ENCODE peak calls at places on chromosome 11, in five cellular contexts. Y, V, C, Q and L are unnamed samples.

GRCh38 chr11:108715239-108715638 is 50.4 kb downstream of the DDX10 start:
- DNase-seq in V (no peak), C (no peak), Y (no peak), Q (no peak), L (no peak)

GRCh38 chr11:124897681-124898680 is at the start of gene ROBO4:
- DNase-seq in Q (no peak), Y (no peak), C (peak), V (peak), L (no peak)

GRCh38 chr11:8296872-8297271 is 33.2 kb upstream of the LMO1 start:
- DNase-seq in V (no peak), Q (no peak), C (no peak), Y (no peak), L (no peak)

GRCh38 chr11:119223856-119224255 is 17.7 kb downstream of the CBL start:
- DNase-seq in Q (no peak), V (no peak), C (peak), Y (no peak), L (no peak)

GRCh38 chr11:115504279-115505158 is at the start of gene CADM1:
- DNase-seq in Q (peak), Y (peak), C (peak), V (peak), L (peak)

GRCh38 chr11:102617491-102618026 is 7.6 kb downstream of the MMP20 start:
- DNase-seq in C (no peak), V (no peak), Y (no peak), Q (no peak), L (no peak)

GRCh38 chr11:3021125-3021524 is 29.0 kb upstream of the NAP1L4 start:
- DNase-seq in V (peak), Y (no peak), C (peak), Q (no peak), L (peak)

GRCh38 chr11:110207089-110207488 is 89.3 kb downstream of the RDX start:
- DNase-seq in Y (no peak), Q (no peak), C (no peak), V (no peak), L (no peak)

GRCh38 chr11:12556788-12557384 is 117.3 kb upstream of the TEAD1 start:
- DNase-seq in C (peak), Q (peak), V (peak), Y (no peak), L (no peak)

GRCh38 chr11:57637626-57638004 is 12.1 kb downstream of the YPEL4 start:
- DNase-seq in Y (no peak), Q (no peak), C (no peak), V (no peak), L (no peak)

GRCh38 chr11:69371731-69372588 is 78.0 kb downstream of the MYEOV start:
- DNase-seq in C (no peak), V (no peak), Y (peak), Q (no peak), L (no peak)

GRCh38 chr11:23540101-23540561 is 679.9 kb upstream of the CCDC179 start:
- DNase-seq in Q (peak), V (peak), C (peak), Y (no peak), L (no peak)

GRCh38 chr11:74849525-74850391 is 99.1 kb downstream of the XRRA1 start:
- DNase-seq in Y (no peak), Q (peak), V (peak), C (peak), L (no peak)

GRCh38 chr11:78313898-78314297 is 103.7 kb downstream of the GAB2 start:
- DNase-seq in V (no peak), Y (no peak), C (no peak), Q (no peak), L (no peak)

GRCh38 chr11:73961321-73961720 is 10.5 kb downstream of the DNAJB13 start:
- DNase-seq in Y (no peak), C (no peak), V (no peak), Q (no peak), L (no peak)

GRCh38 chr11:108985611-108986279 is 320.9 kb downstream of the DDX10 start:
- DNase-seq in C (peak), Q (no peak), Y (no peak), V (peak), L (no peak)

GRCh38 chr11:82527185-82527584 is 206.5 kb downstream of the FAM181B start:
- DNase-seq in Q (no peak), Y (no peak), C (no peak), V (no peak), L (no peak)

GRCh38 chr11:74169736-74170458 is 905 bp downstream of the C2CD3 start:
- DNase-seq in Q (no peak), C (no peak), V (no peak), Y (no peak), L (no peak)

GRCh38 chr11:95363710-95364109 is 132.7 kb upstream of the SESN3 start:
- DNase-seq in C (no peak), V (no peak), Q (no peak), Y (no peak), L (no peak)

GRCh38 chr11:101582242-101583052 is 1.4 kb downstream of the TRPC6 start:
- DNase-seq in V (no peak), C (peak), Y (no peak), Q (no peak), L (no peak)

GRCh38 chr11:46889689-46890475 is 28.5 kb downstream of the LRP4 start:
- DNase-seq in Y (peak), Q (peak), C (peak), V (peak), L (peak)

GRCh38 chr11:96869207-96869606 is 479.4 kb downstream of the JRKL start:
- DNase-seq in V (peak), C (peak), Q (no peak), Y (no peak), L (no peak)

GRCh38 chr11:40567392-40567791 is 892.1 kb downstream of the LRRC4C start:
- DNase-seq in V (no peak), Q (no peak), Y (no peak), C (no peak), L (no peak)

GRCh38 chr11:64060861-64061444 is 25.2 kb downstream of the FLRT1 start:
- DNase-seq in C (peak), Q (no peak), V (peak), Y (peak), L (peak)

GRCh38 chr11:10982695-10983492 is 125.0 kb upstream of the ZBED5 start:
- DNase-seq in V (peak), Y (no peak), C (no peak), Q (no peak), L (no peak)

GRCh38 chr11:49995559-49995958 is 13.2 kb upstream of the OR4C12 start:
- DNase-seq in Q (no peak), V (peak), Y (no peak), C (peak), L (no peak)

GRCh38 chr11:75780888-75781287 is 12.3 kb downstream of the DGAT2 start:
- DNase-seq in C (no peak), V (no peak), Y (no peak), Q (no peak), L (no peak)

DNA sequence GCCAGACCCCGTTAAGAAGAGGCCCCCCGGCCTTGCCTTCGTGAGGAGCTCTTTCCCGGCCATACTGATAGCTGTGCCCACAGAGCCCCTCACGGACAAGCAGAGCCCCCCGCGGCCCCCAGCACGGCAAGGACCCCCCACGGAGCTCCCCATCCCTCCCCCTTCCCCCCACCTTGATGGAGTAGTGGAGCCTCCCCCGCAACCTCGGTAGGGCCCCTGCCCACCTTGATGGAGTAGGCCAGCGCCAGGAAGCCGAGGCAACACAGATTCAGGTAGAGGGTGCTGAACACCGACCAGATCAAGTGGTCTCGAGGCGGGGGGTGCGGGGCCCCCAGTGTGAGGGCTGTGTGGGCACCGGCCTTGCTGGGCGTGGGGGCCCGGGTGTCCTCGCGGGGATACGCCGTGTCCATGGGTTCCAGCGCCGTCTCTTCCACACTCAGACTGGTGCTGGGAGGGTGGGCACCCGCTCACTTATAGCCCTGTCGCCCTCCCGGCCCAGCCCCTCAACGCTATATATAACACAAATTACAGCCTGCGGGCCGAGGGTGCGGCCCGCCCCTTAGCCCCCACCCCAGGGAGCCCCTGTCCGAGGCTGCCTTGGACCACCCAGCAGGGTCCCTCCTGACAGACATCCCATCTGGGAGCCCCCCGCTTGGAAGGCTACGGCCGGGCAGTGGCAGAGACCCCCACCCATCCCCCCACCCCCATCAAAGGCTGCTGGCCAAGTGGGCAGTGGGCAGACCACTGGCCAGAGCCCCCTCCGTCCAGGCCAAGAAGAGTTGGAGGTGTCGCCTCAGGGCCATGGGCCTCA is at the start of gene IFITM5:
- DNase-seq in V (no peak), C (no peak), Y (no peak), Q (no peak), L (no peak)
- H3K4me3 ChIP-seq in V (no peak), C (no peak), Y (no peak), Q (no peak), L (no peak)

DNA sequence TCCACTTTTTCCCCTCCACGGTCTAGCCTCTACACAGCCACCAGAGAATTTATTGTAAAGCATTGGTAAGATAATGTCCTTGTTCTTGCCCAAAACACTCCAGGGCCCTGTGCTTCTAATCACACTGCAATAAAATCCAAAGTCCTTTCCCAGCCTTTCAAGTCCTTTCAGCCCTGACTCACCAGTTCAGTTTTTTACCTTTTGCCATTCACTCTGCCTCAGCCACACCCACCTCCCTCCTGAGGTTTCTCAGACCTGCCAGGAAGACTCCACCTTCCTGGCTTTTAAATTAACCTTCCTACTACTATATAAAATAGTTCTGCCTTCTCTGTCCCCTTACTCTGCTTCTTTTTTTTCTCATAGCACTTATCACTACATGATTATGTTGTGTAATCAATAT is 91.0 kb upstream of the ARHGAP32 start:
- DNase-seq in Q (no peak), Y (no peak), C (no peak), V (no peak), L (no peak)
- H3K4me3 ChIP-seq in Q (no peak), Y (peak), C (no peak), V (no peak), L (no peak)

GRCh38 chr11:66317322-66317765 is 500 bp upstream of the CD248 start:
- DNase-seq in V (peak), Q (no peak), Y (peak), C (peak), L (no peak)
- H3K4me3 ChIP-seq in V (peak), Q (no peak), Y (no peak), C (no peak), L (no peak)

GRCh38 chr11:132358573-132358953 is 988.1 kb downstream of the NTM start:
- DNase-seq in V (no peak), Q (no peak), C (no peak), Y (no peak), L (no peak)
- H3K4me3 ChIP-seq in V (no peak), Q (no peak), C (no peak), Y (no peak), L (no peak)

GRCh38 chr11:31139479-31139878 is 230.1 kb downstream of the DCDC1 start:
- DNase-seq in Y (no peak), C (no peak), Q (peak), V (no peak), L (no peak)

DNA sequence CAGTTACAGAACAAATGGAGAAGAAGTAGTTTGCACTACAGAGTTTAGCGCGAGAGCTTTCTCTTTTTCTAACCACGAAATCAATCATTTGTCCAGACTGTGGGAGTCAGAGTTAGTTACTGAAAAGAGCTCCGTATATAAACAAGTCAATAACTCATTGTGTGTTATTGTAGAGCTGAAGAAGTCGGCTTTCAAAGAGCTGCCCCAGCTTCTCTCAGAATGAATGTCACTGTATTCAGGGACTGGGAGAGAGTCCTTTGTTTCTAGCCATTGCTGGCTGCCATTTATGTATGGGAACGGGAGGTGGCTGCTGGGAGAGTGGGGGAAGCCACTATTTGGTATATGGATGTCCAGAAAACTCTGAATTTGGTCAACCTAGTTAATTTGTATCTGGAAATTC is 227.7 kb downstream of the DCDC1 start:
- DNase-seq in V (no peak), Y (no peak), Q (no peak), C (peak), L (no peak)
- H3K4me3 ChIP-seq in V (no peak), Y (no peak), Q (no peak), C (no peak), L (no peak)

GRCh38 chr11:44950036-44950624 is 553 bp downstream of the TP53I11 start:
- DNase-seq in V (no peak), C (no peak), Y (peak), Q (no peak), L (no peak)
- H3K4me3 ChIP-seq in V (peak), C (peak), Y (peak), Q (peak), L (peak)

DNA sequence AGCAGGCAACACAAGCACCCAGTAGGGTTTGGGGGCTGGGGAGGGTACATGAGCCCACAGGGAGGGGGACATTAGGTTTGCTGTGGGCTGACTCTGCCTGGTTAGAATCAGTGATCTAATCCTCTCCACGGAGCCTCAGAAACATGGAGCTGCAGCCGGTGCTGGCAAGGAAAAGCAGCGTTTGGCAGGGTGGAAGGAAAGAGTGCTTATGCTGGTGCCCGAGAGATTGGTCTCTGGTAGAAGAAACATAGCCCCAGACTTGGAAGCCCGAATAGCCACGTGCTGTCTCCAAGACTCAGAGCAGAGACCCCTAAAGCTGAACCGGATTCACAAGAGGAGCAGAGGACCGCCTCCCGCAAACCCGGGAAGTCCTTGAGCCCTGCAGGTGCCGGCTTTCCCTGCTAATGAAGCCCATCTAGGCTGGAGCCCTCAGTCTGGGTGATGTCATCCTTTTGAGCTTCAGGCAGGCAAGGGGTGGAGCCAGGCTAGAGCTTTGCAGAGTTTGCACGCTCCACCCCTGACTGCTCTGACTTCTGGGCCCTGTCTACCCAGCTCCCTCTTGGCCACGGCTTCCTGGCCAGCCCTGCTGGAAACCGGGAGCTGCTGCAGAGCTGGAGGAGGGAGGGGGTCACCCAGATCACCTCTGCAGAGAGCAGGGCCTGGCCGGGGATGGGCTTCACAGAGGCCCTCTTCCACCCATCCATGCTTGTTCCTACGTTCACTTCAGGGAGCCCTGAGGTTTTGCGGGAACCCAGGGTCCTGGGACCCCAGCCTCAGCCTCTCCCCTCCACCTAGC is 35.0 kb upstream of the JAM3 start:
- DNase-seq in Q (peak), Y (peak), C (peak), V (peak), L (peak)
- H3K4me3 ChIP-seq in Q (no peak), Y (no peak), C (peak), V (no peak), L (peak)

DNA sequence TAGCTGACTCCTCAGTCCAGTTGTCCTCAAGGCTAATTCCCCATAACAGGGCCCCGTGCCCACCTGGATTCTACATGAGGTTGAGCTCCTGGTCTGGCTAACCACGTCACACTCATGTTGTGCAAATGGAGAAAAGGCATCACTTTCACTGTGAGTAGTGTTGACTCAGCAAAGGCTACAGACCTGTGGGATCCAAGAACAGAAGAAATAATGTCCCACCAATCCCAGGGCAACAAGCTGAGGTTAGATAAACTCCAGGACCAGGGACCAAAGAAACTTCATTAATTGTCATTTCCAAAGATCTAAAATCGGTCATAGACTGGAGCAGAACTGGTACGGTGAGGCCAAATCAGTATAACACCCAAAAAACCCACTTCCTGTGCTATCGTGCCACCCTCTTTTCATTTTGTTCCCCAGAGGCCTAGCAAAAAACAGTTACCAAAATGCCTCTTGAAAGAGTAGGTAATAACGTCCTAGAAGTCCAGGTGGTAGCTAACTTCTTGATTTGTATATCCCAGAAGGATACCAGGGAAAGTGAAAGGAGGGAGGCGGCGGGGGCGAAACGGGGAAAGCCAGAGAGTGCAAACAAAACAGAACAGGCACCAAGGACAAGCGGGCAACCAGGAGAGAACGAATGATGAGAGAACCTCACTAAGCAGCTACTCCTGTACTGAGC is 1.4 kb downstream of the PCSK7 start:
- DNase-seq in Q (no peak), Y (no peak), C (no peak), V (no peak), L (peak)
- H3K4me3 ChIP-seq in Q (no peak), Y (peak), C (no peak), V (peak), L (peak)

DNA sequence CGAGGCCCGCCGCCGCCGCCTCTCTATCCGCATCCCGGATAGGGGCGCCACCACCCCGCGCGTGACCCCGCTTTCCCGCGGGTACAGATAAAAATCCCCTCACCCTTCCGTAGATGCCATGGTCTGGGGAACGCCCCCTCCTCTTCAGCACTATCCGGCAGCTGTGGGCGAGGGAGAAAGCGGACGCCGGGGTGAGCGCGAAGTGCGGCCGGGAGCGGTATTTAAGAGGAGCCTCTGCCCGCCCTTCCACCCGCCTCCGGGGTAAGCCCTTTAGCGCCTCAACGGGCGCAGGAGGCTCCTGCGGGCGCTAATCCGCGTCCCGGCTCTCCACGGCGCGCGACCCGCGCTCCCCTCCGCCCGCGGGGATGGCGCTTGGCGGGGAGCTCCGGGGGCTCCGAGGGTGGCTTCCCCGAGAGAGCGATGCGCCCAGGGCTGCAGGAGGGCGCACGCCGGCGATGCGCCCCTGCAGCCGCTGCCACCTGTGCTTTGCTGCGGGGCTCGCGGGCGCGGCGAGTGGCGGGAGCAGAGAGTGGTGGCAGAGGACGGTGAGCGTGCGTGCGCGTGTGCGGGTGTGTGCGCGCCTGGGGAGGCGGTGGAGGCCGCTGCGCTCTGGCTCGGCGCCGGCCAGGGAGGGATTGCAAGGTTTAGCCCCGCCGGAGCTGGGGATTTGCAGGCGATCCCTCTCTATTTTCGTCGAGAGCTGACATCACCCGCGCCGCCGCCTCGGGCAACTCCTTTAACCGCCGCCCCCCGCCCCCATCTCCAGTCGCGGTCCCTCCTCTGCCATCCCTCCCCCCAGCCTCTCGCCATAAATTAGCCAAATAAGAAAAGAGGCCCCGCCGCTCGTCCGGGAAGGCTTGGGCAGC is at the start of gene SLC1A2:
- DNase-seq in C (no peak), Y (no peak), Q (no peak), V (peak), L (no peak)
- H3K4me3 ChIP-seq in C (peak), Y (peak), Q (peak), V (peak), L (no peak)